ENCODE peak calls at places on chromosomes 16 and 17, in nine cellular contexts. One of them, this sample, is unnamed.

GRCh38 chr16:89150981-89151380 is 20.6 kb upstream of the CDH15 start:
- DNase-seq in GM10248: no peak
- DNase-seq in natural killer cell: no peak
- DNase-seq in GM13976: no peak
- DNase-seq in Calu3: no peak
- DNase-seq in neural crest cell: no peak
- DNase-seq in mesothelial cell of epicardium: no peak
- DNase-seq in endothelial cell: no peak
- DNase-seq in left ventricle myocardium inferior: no peak
- DNase-seq in this sample: no peak

GRCh38 chr16:66164581-66164980 is 201.9 kb upstream of the CDH5 start:
- DNase-seq in natural killer cell: no peak
- DNase-seq in GM10248: no peak
- DNase-seq in Calu3: no peak
- DNase-seq in left ventricle myocardium inferior: no peak
- DNase-seq in endothelial cell: no peak
- DNase-seq in mesothelial cell of epicardium: no peak
- DNase-seq in neural crest cell: no peak
- DNase-seq in GM13976: no peak
- DNase-seq in this sample: no peak

GRCh38 chr17:4708436-4708835 is 2.0 kb upstream of the ARRB2 start:
- DNase-seq in natural killer cell: no peak
- DNase-seq in Calu3: no peak
- DNase-seq in GM13976: no peak
- DNase-seq in GM10248: no peak
- DNase-seq in mesothelial cell of epicardium: no peak
- DNase-seq in endothelial cell: no peak
- DNase-seq in neural crest cell: no peak
- DNase-seq in left ventricle myocardium inferior: no peak
- DNase-seq in this sample: no peak

GRCh38 chr17:80256034-80256350 is 4.7 kb upstream of the RNF213 start:
- DNase-seq in left ventricle myocardium inferior: no peak
- DNase-seq in Calu3: no peak
- DNase-seq in GM13976: no peak
- DNase-seq in neural crest cell: no peak
- DNase-seq in natural killer cell: no peak
- DNase-seq in GM10248: no peak
- DNase-seq in mesothelial cell of epicardium: no peak
- DNase-seq in endothelial cell: no peak
- DNase-seq in this sample: no peak

GRCh38 chr16:57694556-57695377 is at the start of gene DRC7:
- DNase-seq in left ventricle myocardium inferior: no peak
- DNase-seq in natural killer cell: no peak
- DNase-seq in neural crest cell: peak
- DNase-seq in endothelial cell: peak
- DNase-seq in GM13976: peak
- DNase-seq in GM10248: peak
- DNase-seq in Calu3: peak
- DNase-seq in mesothelial cell of epicardium: no peak
- DNase-seq in this sample: peak

GRCh38 chr17:36978810-36979584 is 30.2 kb downstream of the AATF start:
- DNase-seq in mesothelial cell of epicardium: no peak
- DNase-seq in left ventricle myocardium inferior: no peak
- DNase-seq in GM13976: no peak
- DNase-seq in neural crest cell: no peak
- DNase-seq in Calu3: no peak
- DNase-seq in endothelial cell: no peak
- DNase-seq in natural killer cell: no peak
- DNase-seq in GM10248: no peak
- DNase-seq in this sample: no peak

GRCh38 chr17:82794781-82795505 is 43.1 kb downstream of the TBCD start:
- DNase-seq in endothelial cell: no peak
- DNase-seq in Calu3: no peak
- DNase-seq in mesothelial cell of epicardium: no peak
- DNase-seq in GM13976: no peak
- DNase-seq in neural crest cell: no peak
- DNase-seq in natural killer cell: no peak
- DNase-seq in left ventricle myocardium inferior: no peak
- DNase-seq in GM10248: no peak
- DNase-seq in this sample: no peak

GRCh38 chr16:89602273-89602951 is 11.0 kb upstream of the DPEP1 start:
- DNase-seq in GM10248: peak
- DNase-seq in neural crest cell: peak
- DNase-seq in left ventricle myocardium inferior: no peak
- DNase-seq in Calu3: peak
- DNase-seq in endothelial cell: peak
- DNase-seq in mesothelial cell of epicardium: peak
- DNase-seq in natural killer cell: peak
- DNase-seq in GM13976: peak
- DNase-seq in this sample: no peak

GRCh38 chr16:20918486-20919239 is 18.1 kb downstream of the LYRM1 start:
- DNase-seq in neural crest cell: no peak
- DNase-seq in natural killer cell: no peak
- DNase-seq in endothelial cell: no peak
- DNase-seq in left ventricle myocardium inferior: peak
- DNase-seq in GM10248: no peak
- DNase-seq in GM13976: no peak
- DNase-seq in mesothelial cell of epicardium: no peak
- DNase-seq in Calu3: no peak
- DNase-seq in this sample: no peak

GRCh38 chr16:60755907-60756306 is 1280.3 kb downstream of the CDH8 start:
- DNase-seq in natural killer cell: no peak
- DNase-seq in Calu3: no peak
- DNase-seq in left ventricle myocardium inferior: no peak
- DNase-seq in GM10248: no peak
- DNase-seq in GM13976: no peak
- DNase-seq in mesothelial cell of epicardium: no peak
- DNase-seq in neural crest cell: no peak
- DNase-seq in endothelial cell: no peak
- DNase-seq in this sample: no peak
- TF ChIP-seq CTCF in natural killer cell: no peak
- TF ChIP-seq CTCF in Calu3: no peak
- TF ChIP-seq CTCF in left ventricle myocardium inferior: peak
- TF ChIP-seq CTCF in GM10248: no peak
- TF ChIP-seq CTCF in GM13976: no peak
- TF ChIP-seq CTCF in mesothelial cell of epicardium: no peak
- TF ChIP-seq CTCF in neural crest cell: no peak
- TF ChIP-seq CTCF in endothelial cell: no peak
- TF ChIP-seq CTCF in this sample: peak

GRCh38 chr17:39077252-39077651 is 74.2 kb downstream of the PLXDC1 start:
- DNase-seq in endothelial cell: no peak
- DNase-seq in mesothelial cell of epicardium: no peak
- DNase-seq in neural crest cell: no peak
- DNase-seq in natural killer cell: no peak
- DNase-seq in left ventricle myocardium inferior: no peak
- DNase-seq in Calu3: no peak
- DNase-seq in GM10248: no peak
- DNase-seq in GM13976: peak
- DNase-seq in this sample: no peak

GRCh38 chr17:39079836-39080235 is 71.6 kb downstream of the PLXDC1 start:
- DNase-seq in neural crest cell: no peak
- DNase-seq in Calu3: no peak
- DNase-seq in mesothelial cell of epicardium: no peak
- DNase-seq in endothelial cell: no peak
- DNase-seq in natural killer cell: no peak
- DNase-seq in left ventricle myocardium inferior: no peak
- DNase-seq in GM13976: no peak
- DNase-seq in GM10248: no peak
- DNase-seq in this sample: no peak

GRCh38 chr17:39073916-39074315 is 77.5 kb downstream of the PLXDC1 start:
- DNase-seq in left ventricle myocardium inferior: no peak
- DNase-seq in natural killer cell: no peak
- DNase-seq in mesothelial cell of epicardium: no peak
- DNase-seq in Calu3: no peak
- DNase-seq in endothelial cell: no peak
- DNase-seq in GM13976: no peak
- DNase-seq in GM10248: no peak
- DNase-seq in neural crest cell: no peak
- DNase-seq in this sample: no peak

GRCh38 chr17:39080416-39081179 is 70.8 kb downstream of the PLXDC1 start:
- DNase-seq in left ventricle myocardium inferior: peak
- DNase-seq in endothelial cell: no peak
- DNase-seq in neural crest cell: no peak
- DNase-seq in natural killer cell: no peak
- DNase-seq in Calu3: no peak
- DNase-seq in GM10248: no peak
- DNase-seq in GM13976: no peak
- DNase-seq in mesothelial cell of epicardium: no peak
- DNase-seq in this sample: no peak

DNA sequence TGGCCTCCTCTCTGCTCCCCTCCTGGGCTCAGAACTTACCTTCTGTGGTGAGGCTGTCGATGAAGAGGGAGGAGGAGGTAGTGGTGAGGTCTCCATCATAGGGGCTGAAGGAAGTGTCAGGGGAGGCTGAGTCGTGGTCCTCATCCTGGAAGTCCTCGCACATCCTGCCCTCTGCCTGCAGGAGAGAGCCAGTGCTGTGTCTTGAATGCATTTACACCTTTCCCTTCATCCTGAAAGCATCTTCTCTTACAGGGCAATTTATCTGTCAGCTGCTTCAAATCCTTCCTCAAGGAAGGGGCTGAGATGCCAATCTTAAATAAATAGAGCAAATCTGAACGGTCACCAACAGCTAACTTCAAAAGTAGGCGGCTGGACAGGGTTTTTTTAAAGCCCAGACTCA is 73.6 kb downstream of the PLXDC1 start:
- DNase-seq in endothelial cell: no peak
- DNase-seq in GM13976: no peak
- DNase-seq in left ventricle myocardium inferior: no peak
- DNase-seq in natural killer cell: no peak
- DNase-seq in Calu3: no peak
- DNase-seq in neural crest cell: no peak
- DNase-seq in mesothelial cell of epicardium: no peak
- DNase-seq in GM10248: no peak
- DNase-seq in this sample: no peak
- TF ChIP-seq CTCF in endothelial cell: no peak
- TF ChIP-seq CTCF in GM13976: no peak
- TF ChIP-seq CTCF in left ventricle myocardium inferior: no peak
- TF ChIP-seq CTCF in natural killer cell: no peak
- TF ChIP-seq CTCF in Calu3: no peak
- TF ChIP-seq CTCF in neural crest cell: no peak
- TF ChIP-seq CTCF in mesothelial cell of epicardium: no peak
- TF ChIP-seq CTCF in GM10248: no peak
- TF ChIP-seq CTCF in this sample: no peak

DNA sequence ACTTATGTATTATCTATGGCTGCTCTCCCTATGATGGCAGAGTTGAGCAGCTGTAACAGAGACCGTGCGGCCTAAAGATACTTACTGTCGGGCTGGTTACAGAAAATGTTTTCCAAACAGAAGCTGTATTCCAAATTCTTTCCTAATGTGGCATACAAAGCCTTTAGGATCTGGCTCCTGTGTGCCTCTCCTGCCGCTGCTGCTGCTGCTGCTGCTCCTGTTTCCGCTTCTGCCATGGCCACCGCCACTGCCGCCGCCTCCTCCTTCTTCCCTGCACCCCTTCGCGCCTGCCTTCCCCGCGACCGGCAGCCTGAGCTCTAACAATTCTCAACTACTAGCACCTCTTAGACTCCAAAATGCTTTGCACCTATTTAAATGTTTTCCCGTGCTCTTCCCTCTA is 263.9 kb upstream of the TBX2 start:
- DNase-seq in neural crest cell: no peak
- DNase-seq in natural killer cell: no peak
- DNase-seq in GM10248: no peak
- DNase-seq in GM13976: no peak
- DNase-seq in left ventricle myocardium inferior: peak
- DNase-seq in Calu3: no peak
- DNase-seq in mesothelial cell of epicardium: no peak
- DNase-seq in endothelial cell: no peak
- DNase-seq in this sample: no peak
- TF ChIP-seq CTCF in neural crest cell: no peak
- TF ChIP-seq CTCF in natural killer cell: no peak
- TF ChIP-seq CTCF in GM10248: no peak
- TF ChIP-seq CTCF in GM13976: no peak
- TF ChIP-seq CTCF in left ventricle myocardium inferior: no peak
- TF ChIP-seq CTCF in Calu3: no peak
- TF ChIP-seq CTCF in mesothelial cell of epicardium: no peak
- TF ChIP-seq CTCF in endothelial cell: no peak
- TF ChIP-seq CTCF in this sample: no peak

GRCh38 chr16:49641250-49641649 is 214.7 kb downstream of the ZNF423 start:
- DNase-seq in neural crest cell: no peak
- DNase-seq in endothelial cell: no peak
- DNase-seq in mesothelial cell of epicardium: no peak
- DNase-seq in left ventricle myocardium inferior: no peak
- DNase-seq in natural killer cell: no peak
- DNase-seq in Calu3: no peak
- DNase-seq in GM13976: no peak
- DNase-seq in GM10248: no peak
- DNase-seq in this sample: no peak

GRCh38 chr16:49643429-49644142 is 212.3 kb downstream of the ZNF423 start:
- DNase-seq in GM10248: no peak
- DNase-seq in natural killer cell: no peak
- DNase-seq in mesothelial cell of epicardium: no peak
- DNase-seq in Calu3: no peak
- DNase-seq in GM13976: no peak
- DNase-seq in endothelial cell: no peak
- DNase-seq in left ventricle myocardium inferior: no peak
- DNase-seq in neural crest cell: no peak
- DNase-seq in this sample: no peak

GRCh38 chr16:49645263-49645662 is 210.6 kb downstream of the ZNF423 start:
- DNase-seq in neural crest cell: no peak
- DNase-seq in endothelial cell: no peak
- DNase-seq in GM10248: no peak
- DNase-seq in mesothelial cell of epicardium: no peak
- DNase-seq in GM13976: no peak
- DNase-seq in natural killer cell: no peak
- DNase-seq in Calu3: no peak
- DNase-seq in left ventricle myocardium inferior: no peak
- DNase-seq in this sample: no peak

GRCh38 chr16:49640606-49641005 is 215.3 kb downstream of the ZNF423 start:
- DNase-seq in natural killer cell: no peak
- DNase-seq in Calu3: no peak
- DNase-seq in GM10248: no peak
- DNase-seq in mesothelial cell of epicardium: no peak
- DNase-seq in endothelial cell: no peak
- DNase-seq in neural crest cell: no peak
- DNase-seq in GM13976: no peak
- DNase-seq in left ventricle myocardium inferior: no peak
- DNase-seq in this sample: no peak

GRCh38 chr16:49644143-49644460 is 211.8 kb downstream of the ZNF423 start:
- DNase-seq in neural crest cell: no peak
- DNase-seq in endothelial cell: no peak
- DNase-seq in GM13976: no peak
- DNase-seq in left ventricle myocardium inferior: no peak
- DNase-seq in Calu3: no peak
- DNase-seq in mesothelial cell of epicardium: no peak
- DNase-seq in natural killer cell: no peak
- DNase-seq in GM10248: no peak
- DNase-seq in this sample: no peak
- TF ChIP-seq CTCF in neural crest cell: no peak
- TF ChIP-seq CTCF in endothelial cell: no peak
- TF ChIP-seq CTCF in GM13976: no peak
- TF ChIP-seq CTCF in left ventricle myocardium inferior: peak
- TF ChIP-seq CTCF in Calu3: no peak
- TF ChIP-seq CTCF in mesothelial cell of epicardium: no peak
- TF ChIP-seq CTCF in natural killer cell: no peak
- TF ChIP-seq CTCF in GM10248: no peak
- TF ChIP-seq CTCF in this sample: no peak